ENCODE peak calls at places on chromosomes 7 and 10, in five cellular contexts. M is cardiac muscle cell, X is fibroblast of mammary gland, K is GM23338, D is NCI-H748 treated with DMSO at 0.1 percent for 48 hours. I is an unnamed sample.

GRCh38 chr10:80739963-80740715 is 202.4 kb downstream of the SH2D4B start:
- DNase-seq in M (no peak), X (no peak), K (peak), D (no peak), I (no peak)

GRCh38 chr10:131689954-131690669 is 210.7 kb upstream of the PPP2R2D start:
- DNase-seq in M (no peak), X (no peak), K (no peak), D (no peak), I (no peak)

GRCh38 chr7:18457832-18458231 is 37.7 kb upstream of the HDAC9 start:
- DNase-seq in M (peak), X (no peak), K (no peak), D (no peak), I (peak)

GRCh38 chr10:93071674-93072224 is 1.9 kb upstream of the CYP26A1 start:
- DNase-seq in M (no peak), X (no peak), K (peak), D (no peak), I (peak)

GRCh38 chr7:57375783-57376182 is 74.2 kb upstream of the ZNF716 start:
- DNase-seq in M (no peak), X (no peak), K (no peak), D (no peak), I (no peak)

GRCh38 chr10:75978213-75978612 is 546.8 kb downstream of the LRMDA start:
- DNase-seq in M (no peak), X (no peak), K (peak), D (no peak), I (no peak)

GRCh38 chr7:110051386-110051785 is 1039.5 kb upstream of the LRRN3 start:
- DNase-seq in M (no peak), X (no peak), K (no peak), D (no peak), I (no peak)

GRCh38 chr10:97759157-97759980 is 12.4 kb downstream of the SFRP5 start:
- DNase-seq in M (peak), X (peak), K (peak), D (peak), I (peak)

GRCh38 chr7:4681922-4682620 is at the start of gene FOXK1:
- DNase-seq in M (peak), X (peak), K (peak), D (peak), I (no peak)

GRCh38 chr10:14126697-14127440 is 203.9 kb downstream of the FRMD4A start:
- DNase-seq in M (no peak), X (peak), K (no peak), D (no peak), I (peak)

GRCh38 chr7:99109108-99110051 is 34.5 kb downstream of the SMURF1 start:
- DNase-seq in M (no peak), X (no peak), K (no peak), D (no peak), I (peak)

GRCh38 chr10:62707810-62708209 is 96.7 kb upstream of the ADO start:
- DNase-seq in M (no peak), X (no peak), K (no peak), D (no peak), I (no peak)

GRCh38 chr10:123135415-123136141 is at the start of gene HMX3:
- DNase-seq in M (peak), X (peak), K (peak), D (peak), I (no peak)

GRCh38 chr10:60236869-60237524 is 152.7 kb downstream of the ANK3 start:
- DNase-seq in M (peak), X (peak), K (no peak), D (no peak), I (no peak)

GRCh38 chr7:77825140-77825539 is 26.6 kb downstream of the PHTF2 start:
- DNase-seq in M (no peak), X (no peak), K (no peak), D (no peak), I (no peak)

GRCh38 chr7:151806204-151806603 is 70.7 kb downstream of the PRKAG2 start:
- DNase-seq in M (peak), X (no peak), K (no peak), D (no peak), I (no peak)

GRCh38 chr10:99930731-99931550 is 78.8 kb downstream of the DNMBP start:
- DNase-seq in M (no peak), X (no peak), K (peak), D (no peak), I (peak)

GRCh38 chr10:47047127-47047504 is 135.9 kb downstream of the PTPN20 start:
- DNase-seq in M (no peak), X (no peak), K (no peak), D (no peak), I (no peak)